ENCODE peak calls at places on chromosome 19, in seven cellular contexts. One of them, this sample, is unnamed.

GRCh38 chr19:28290963-28291657 is 921.8 kb downstream of the UQCRFS1 start:
- DNase-seq in fibroblast of mammary gland: no peak
- DNase-seq in choroid plexus epithelial cell: peak; percentile 30
- DNase-seq in pancreas: no peak
- DNase-seq in tibial artery: no peak
- DNase-seq in fibroblast of lung: no peak
- DNase-seq in cardiac muscle cell: no peak
- DNase-seq in this sample: no peak

GRCh38 chr19:40627486-40628279 is 26.5 kb downstream of the LTBP4 start:
- DNase-seq in fibroblast of mammary gland: no peak
- DNase-seq in cardiac muscle cell: no peak
- DNase-seq in choroid plexus epithelial cell: no peak
- DNase-seq in tibial artery: no peak
- DNase-seq in pancreas: no peak
- DNase-seq in fibroblast of lung: no peak
- DNase-seq in this sample: no peak

GRCh38 chr19:22832031-22832762 is at the start of gene ZNF723:
- DNase-seq in fibroblast of lung: no peak
- DNase-seq in fibroblast of mammary gland: no peak
- DNase-seq in choroid plexus epithelial cell: no peak
- DNase-seq in tibial artery: no peak
- DNase-seq in pancreas: no peak
- DNase-seq in cardiac muscle cell: no peak
- DNase-seq in this sample: no peak

GRCh38 chr19:19597809-19598306 is 20.6 kb downstream of the PBX4 start:
- DNase-seq in fibroblast of lung: no peak
- DNase-seq in fibroblast of mammary gland: no peak
- DNase-seq in pancreas: no peak
- DNase-seq in cardiac muscle cell: no peak
- DNase-seq in choroid plexus epithelial cell: peak; percentile 22
- DNase-seq in tibial artery: no peak
- DNase-seq in this sample: peak; percentile 90

GRCh38 chr19:21128901-21129698 is 12.7 kb upstream of the ZNF431 start:
- DNase-seq in pancreas: no peak
- DNase-seq in fibroblast of mammary gland: no peak
- DNase-seq in tibial artery: no peak
- DNase-seq in cardiac muscle cell: peak; percentile 0
- DNase-seq in choroid plexus epithelial cell: peak; percentile 5
- DNase-seq in fibroblast of lung: no peak
- DNase-seq in this sample: no peak

GRCh38 chr19:19081642-19082151 is 17.9 kb downstream of the SLC25A42 start:
- DNase-seq in cardiac muscle cell: no peak
- DNase-seq in choroid plexus epithelial cell: no peak
- DNase-seq in tibial artery: no peak
- DNase-seq in fibroblast of lung: peak; percentile 18
- DNase-seq in pancreas: no peak
- DNase-seq in fibroblast of mammary gland: peak; percentile 59
- DNase-seq in this sample: no peak

GRCh38 chr19:460877-461609 is at the start of gene SHC2:
- DNase-seq in fibroblast of mammary gland: no peak
- DNase-seq in cardiac muscle cell: peak; percentile 63
- DNase-seq in choroid plexus epithelial cell: no peak
- DNase-seq in pancreas: peak; percentile 68
- DNase-seq in fibroblast of lung: no peak
- DNase-seq in tibial artery: no peak
- DNase-seq in this sample: no peak

GRCh38 chr19:52991484-52991883 is 22.2 kb upstream of the ERVV-1 start:
- DNase-seq in fibroblast of mammary gland: peak; percentile 54
- DNase-seq in pancreas: no peak
- DNase-seq in cardiac muscle cell: no peak
- DNase-seq in tibial artery: no peak
- DNase-seq in fibroblast of lung: peak; percentile 48
- DNase-seq in choroid plexus epithelial cell: peak; percentile 33
- DNase-seq in this sample: no peak

GRCh38 chr19:4140237-4140711 is 13.2 kb upstream of the CREB3L3 start:
- DNase-seq in tibial artery: no peak
- DNase-seq in pancreas: peak; percentile 34
- DNase-seq in fibroblast of lung: peak; percentile 59
- DNase-seq in cardiac muscle cell: peak; percentile 79
- DNase-seq in choroid plexus epithelial cell: peak; percentile 86
- DNase-seq in fibroblast of mammary gland: peak; percentile 74
- DNase-seq in this sample: no peak

GRCh38 chr19:2483084-2483483 is 7.2 kb downstream of the GADD45B start:
- DNase-seq in cardiac muscle cell: no peak
- DNase-seq in tibial artery: no peak
- DNase-seq in choroid plexus epithelial cell: peak; percentile 50
- DNase-seq in fibroblast of mammary gland: no peak
- DNase-seq in fibroblast of lung: peak; percentile 25
- DNase-seq in pancreas: no peak
- DNase-seq in this sample: no peak

GRCh38 chr19:34867631-34868030 is 59.1 kb upstream of the ZNF30 start:
- DNase-seq in pancreas: no peak
- DNase-seq in cardiac muscle cell: no peak
- DNase-seq in fibroblast of lung: no peak
- DNase-seq in choroid plexus epithelial cell: no peak
- DNase-seq in tibial artery: no peak
- DNase-seq in fibroblast of mammary gland: no peak
- DNase-seq in this sample: no peak

GRCh38 chr19:17259934-17260333 is 4.6 kb downstream of the USHBP1 start:
- DNase-seq in pancreas: peak; percentile 67
- DNase-seq in tibial artery: no peak
- DNase-seq in cardiac muscle cell: no peak
- DNase-seq in fibroblast of lung: no peak
- DNase-seq in fibroblast of mammary gland: no peak
- DNase-seq in choroid plexus epithelial cell: no peak
- DNase-seq in this sample: no peak

GRCh38 chr19:30350995-30351394 is 21.2 kb upstream of the ZNF536 start:
- DNase-seq in fibroblast of lung: no peak
- DNase-seq in cardiac muscle cell: no peak
- DNase-seq in choroid plexus epithelial cell: no peak
- DNase-seq in pancreas: no peak
- DNase-seq in tibial artery: no peak
- DNase-seq in fibroblast of mammary gland: no peak
- DNase-seq in this sample: no peak

GRCh38 chr19:58059681-58060080 is 599 bp downstream of the ZNF135 start:
- DNase-seq in choroid plexus epithelial cell: no peak
- DNase-seq in fibroblast of lung: no peak
- DNase-seq in fibroblast of mammary gland: no peak
- DNase-seq in tibial artery: no peak
- DNase-seq in pancreas: no peak
- DNase-seq in cardiac muscle cell: no peak
- DNase-seq in this sample: no peak

GRCh38 chr19:29404951-29405727 is 120.7 kb upstream of the VSTM2B start:
- DNase-seq in fibroblast of lung: no peak
- DNase-seq in pancreas: no peak
- DNase-seq in cardiac muscle cell: peak; percentile 53
- DNase-seq in fibroblast of mammary gland: no peak
- DNase-seq in tibial artery: peak; percentile 25
- DNase-seq in choroid plexus epithelial cell: no peak
- DNase-seq in this sample: no peak

GRCh38 chr19:17279436-17279835 is 2.3 kb upstream of the ANKLE1 start:
- DNase-seq in choroid plexus epithelial cell: no peak
- DNase-seq in fibroblast of lung: no peak
- DNase-seq in pancreas: no peak
- DNase-seq in tibial artery: no peak
- DNase-seq in fibroblast of mammary gland: peak; percentile 41
- DNase-seq in cardiac muscle cell: no peak
- DNase-seq in this sample: no peak

GRCh38 chr19:17526922-17527321 is 15.5 kb downstream of the PGLS start:
- DNase-seq in pancreas: no peak
- DNase-seq in fibroblast of mammary gland: no peak
- DNase-seq in fibroblast of lung: no peak
- DNase-seq in cardiac muscle cell: no peak
- DNase-seq in choroid plexus epithelial cell: no peak
- DNase-seq in tibial artery: no peak
- DNase-seq in this sample: no peak

GRCh38 chr19:11699931-11700794 is 38.6 kb downstream of the ZNF823 start:
- DNase-seq in pancreas: peak; percentile 21
- DNase-seq in tibial artery: no peak
- DNase-seq in fibroblast of mammary gland: peak; percentile 46
- DNase-seq in cardiac muscle cell: peak; percentile 14
- DNase-seq in choroid plexus epithelial cell: peak; percentile 69
- DNase-seq in fibroblast of lung: peak; percentile 31
- DNase-seq in this sample: no peak

GRCh38 chr19:46192990-46193650 is 36.4 kb upstream of the IGFL1 start:
- DNase-seq in fibroblast of mammary gland: peak; percentile 56
- DNase-seq in tibial artery: peak; percentile 31
- DNase-seq in choroid plexus epithelial cell: peak; percentile 41
- DNase-seq in fibroblast of lung: peak; percentile 64
- DNase-seq in cardiac muscle cell: no peak
- DNase-seq in pancreas: no peak
- DNase-seq in this sample: no peak

GRCh38 chr19:4139614-4140236 is 13.7 kb upstream of the CREB3L3 start:
- DNase-seq in pancreas: peak; percentile 79
- DNase-seq in tibial artery: peak; percentile 78
- DNase-seq in choroid plexus epithelial cell: peak; percentile 67
- DNase-seq in fibroblast of mammary gland: peak; percentile 61
- DNase-seq in cardiac muscle cell: peak; percentile 59
- DNase-seq in fibroblast of lung: peak; percentile 13
- DNase-seq in this sample: no peak

GRCh38 chr19:16853066-16853465 is 23.9 kb downstream of the SIN3B start:
- DNase-seq in cardiac muscle cell: no peak
- DNase-seq in pancreas: no peak
- DNase-seq in fibroblast of mammary gland: no peak
- DNase-seq in choroid plexus epithelial cell: no peak
- DNase-seq in fibroblast of lung: no peak
- DNase-seq in tibial artery: no peak
- DNase-seq in this sample: no peak

GRCh38 chr19:36032251-36033104 is at the start of gene CLIP3:
- DNase-seq in choroid plexus epithelial cell: peak; percentile 71
- DNase-seq in fibroblast of lung: peak; percentile 59
- DNase-seq in tibial artery: peak; percentile 62
- DNase-seq in fibroblast of mammary gland: peak; percentile 51
- DNase-seq in pancreas: no peak
- DNase-seq in cardiac muscle cell: peak; percentile 78
- DNase-seq in this sample: no peak
- TF ChIP-seq CTCF in choroid plexus epithelial cell: peak; percentile 11
- TF ChIP-seq CTCF in fibroblast of lung: no peak
- TF ChIP-seq CTCF in tibial artery: peak; percentile 33
- TF ChIP-seq CTCF in fibroblast of mammary gland: no peak
- TF ChIP-seq CTCF in pancreas: no peak
- TF ChIP-seq CTCF in cardiac muscle cell: peak; percentile 2
- TF ChIP-seq CTCF in this sample: no peak

GRCh38 chr19:12834976-12835757 is 788 bp upstream of the RTBDN start:
- DNase-seq in fibroblast of lung: no peak
- DNase-seq in tibial artery: no peak
- DNase-seq in choroid plexus epithelial cell: no peak
- DNase-seq in fibroblast of mammary gland: no peak
- DNase-seq in pancreas: peak; percentile 30
- DNase-seq in cardiac muscle cell: peak; percentile 40
- DNase-seq in this sample: no peak
- H3K4me3 ChIP-seq in fibroblast of lung: no peak overlapping the region
- H3K4me3 ChIP-seq in tibial artery: no peak overlapping the region
- H3K4me3 ChIP-seq in choroid plexus epithelial cell: no peak overlapping the region
- H3K4me3 ChIP-seq in fibroblast of mammary gland: no peak overlapping the region
- H3K4me3 ChIP-seq in pancreas: no peak overlapping the region
- H3K4me3 ChIP-seq in cardiac muscle cell: no peak overlapping the region
- H3K4me3 ChIP-seq in this sample: no peak overlapping the region

DNA sequence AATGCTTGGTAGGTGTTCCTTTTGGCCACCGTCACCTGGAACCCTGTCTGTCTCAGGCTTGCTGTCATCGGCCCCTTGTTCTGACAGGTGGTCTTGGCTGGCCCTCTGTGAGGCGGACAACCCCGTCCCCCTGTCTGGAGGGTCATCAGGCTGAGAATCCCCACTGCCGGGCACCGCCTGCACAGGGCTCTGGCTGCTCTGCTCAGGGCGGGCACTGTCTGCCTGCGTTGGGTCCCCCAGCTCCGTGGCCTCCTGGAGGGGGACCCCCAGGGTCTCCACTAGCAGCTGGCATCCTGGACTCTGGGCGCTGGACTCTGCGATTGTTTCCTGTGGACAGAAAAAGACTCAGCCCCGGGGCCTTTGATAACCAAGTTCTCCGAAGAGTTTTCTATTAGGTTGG is 13.2 kb downstream of the NANOS3 start:
- DNase-seq in fibroblast of mammary gland: no peak
- DNase-seq in choroid plexus epithelial cell: no peak
- DNase-seq in pancreas: no peak
- DNase-seq in fibroblast of lung: no peak
- DNase-seq in cardiac muscle cell: no peak
- DNase-seq in tibial artery: no peak
- DNase-seq in this sample: no peak
- TF ChIP-seq CTCF in fibroblast of mammary gland: no peak
- TF ChIP-seq CTCF in choroid plexus epithelial cell: no peak
- TF ChIP-seq CTCF in pancreas: no peak
- TF ChIP-seq CTCF in fibroblast of lung: no peak
- TF ChIP-seq CTCF in cardiac muscle cell: no peak
- TF ChIP-seq CTCF in tibial artery: no peak
- TF ChIP-seq CTCF in this sample: no peak

GRCh38 chr19:50657222-50657669 is 8.0 kb downstream of the C19orf81 start:
- DNase-seq in fibroblast of mammary gland: no peak
- DNase-seq in fibroblast of lung: no peak
- DNase-seq in tibial artery: no peak
- DNase-seq in cardiac muscle cell: no peak
- DNase-seq in choroid plexus epithelial cell: no peak
- DNase-seq in pancreas: no peak
- DNase-seq in this sample: no peak

GRCh38 chr19:50660083-50660366 is 10.8 kb downstream of the C19orf81 start:
- DNase-seq in tibial artery: no peak
- DNase-seq in choroid plexus epithelial cell: no peak
- DNase-seq in pancreas: no peak
- DNase-seq in cardiac muscle cell: no peak
- DNase-seq in fibroblast of lung: no peak
- DNase-seq in fibroblast of mammary gland: no peak
- DNase-seq in this sample: no peak

GRCh38 chr19:50658438-50659317 is 9.4 kb downstream of the C19orf81 start:
- DNase-seq in pancreas: peak; percentile 47
- DNase-seq in tibial artery: peak; percentile 30
- DNase-seq in choroid plexus epithelial cell: peak; percentile 24
- DNase-seq in fibroblast of lung: peak; percentile 10
- DNase-seq in fibroblast of mammary gland: peak; percentile 29
- DNase-seq in cardiac muscle cell: peak; percentile 96
- DNase-seq in this sample: no peak

GRCh38 chr19:50659318-50660082 is 10.3 kb downstream of the C19orf81 start:
- DNase-seq in cardiac muscle cell: no peak
- DNase-seq in choroid plexus epithelial cell: no peak
- DNase-seq in fibroblast of mammary gland: no peak
- DNase-seq in pancreas: no peak
- DNase-seq in tibial artery: no peak
- DNase-seq in fibroblast of lung: no peak
- DNase-seq in this sample: no peak

GRCh38 chr19:50657672-50658437 is 8.6 kb downstream of the C19orf81 start:
- DNase-seq in fibroblast of mammary gland: peak; percentile 94
- DNase-seq in choroid plexus epithelial cell: peak; percentile 91
- DNase-seq in tibial artery: peak; percentile 70
- DNase-seq in fibroblast of lung: peak; percentile 85
- DNase-seq in cardiac muscle cell: peak; percentile 100
- DNase-seq in pancreas: peak; percentile 82
- DNase-seq in this sample: peak; percentile 60
- H3K4me3 ChIP-seq in fibroblast of mammary gland: no peak overlapping the region
- H3K4me3 ChIP-seq in choroid plexus epithelial cell: no peak overlapping the region
- H3K4me3 ChIP-seq in tibial artery: no peak overlapping the region
- H3K4me3 ChIP-seq in fibroblast of lung: no peak overlapping the region
- H3K4me3 ChIP-seq in cardiac muscle cell: peak overlapping the region; percentile 55
- H3K4me3 ChIP-seq in pancreas: no peak overlapping the region
- H3K4me3 ChIP-seq in this sample: no peak overlapping the region

GRCh38 chr19:6753178-6754031 is 13.8 kb downstream of the SH2D3A start:
- DNase-seq in pancreas: peak; percentile 71
- DNase-seq in fibroblast of mammary gland: peak; percentile 69
- DNase-seq in fibroblast of lung: peak; percentile 59
- DNase-seq in tibial artery: peak; percentile 81
- DNase-seq in cardiac muscle cell: peak; percentile 89
- DNase-seq in choroid plexus epithelial cell: peak; percentile 72
- DNase-seq in this sample: peak; percentile 65
- TF ChIP-seq CTCF in pancreas: no peak
- TF ChIP-seq CTCF in fibroblast of mammary gland: peak; percentile 24
- TF ChIP-seq CTCF in fibroblast of lung: no peak
- TF ChIP-seq CTCF in tibial artery: peak; percentile 58
- TF ChIP-seq CTCF in cardiac muscle cell: peak; percentile 38
- TF ChIP-seq CTCF in choroid plexus epithelial cell: peak; percentile 45
- TF ChIP-seq CTCF in this sample: peak; percentile 59

GRCh38 chr19:43983912-43984686 is at the start of gene ZNF155:
- DNase-seq in pancreas: peak; percentile 88
- DNase-seq in fibroblast of lung: peak; percentile 98
- DNase-seq in tibial artery: peak; percentile 92
- DNase-seq in fibroblast of mammary gland: peak; percentile 97
- DNase-seq in cardiac muscle cell: peak; percentile 95
- DNase-seq in choroid plexus epithelial cell: peak; percentile 98
- DNase-seq in this sample: peak; percentile 86
- H3K4me3 ChIP-seq in pancreas: peak within 1 kb of the TSS; percentile 37
- H3K4me3 ChIP-seq in fibroblast of lung: peak within 1 kb of the TSS; percentile 73
- H3K4me3 ChIP-seq in tibial artery: peak within 1 kb of the TSS; percentile 74
- H3K4me3 ChIP-seq in fibroblast of mammary gland: peak within 1 kb of the TSS; percentile 98
- H3K4me3 ChIP-seq in cardiac muscle cell: peak within 1 kb of the TSS; percentile 96
- H3K4me3 ChIP-seq in choroid plexus epithelial cell: peak within 1 kb of the TSS; percentile 87
- H3K4me3 ChIP-seq in this sample: peak within 1 kb of the TSS; percentile 75

This sample was measured in GM12864.